ENCODE peak calls at places on chromosomes 6 and 20, in ten cellular contexts. P is AG20443; M is effector CD4-positive, alpha-beta T cell; S is kidney epithelial cell; Y is fibroblast of the aortic adventitia; X is PC-9; B is head of caudate nucleus; N is cardiac septum; W is ovary; A is AG10803. I is an unnamed sample.

GRCh38 chr20:14619411-14619810 is 282.0 kb upstream of the FLRT3 start:
- DNase-seq in P (no peak), M (no peak), S (no peak), Y (no peak), X (no peak), B (no peak), N (no peak), W (no peak), A (no peak), I (no peak)

GRCh38 chr20:51801220-51801991 is 915 bp downstream of the SALL4 start:
- DNase-seq in P (peak), M (no peak), S (no peak), Y (no peak), X (peak), B (no peak), N (no peak), W (no peak), A (no peak), I (no peak)

GRCh38 chr20:41100001-41100480 is 37.3 kb upstream of the PLCG1 start:
- DNase-seq in P (no peak), M (no peak), S (no peak), Y (no peak), X (no peak), B (no peak), N (no peak), W (no peak), A (no peak), I (no peak)

GRCh38 chr6:151689499-151690201 is 117.8 kb upstream of the ESR1 start:
- DNase-seq in P (no peak), M (no peak), S (no peak), Y (peak), X (no peak), B (no peak), N (no peak), W (no peak), A (no peak), I (no peak)

GRCh38 chr20:7355056-7355455 is 585.2 kb downstream of the HAO1 start:
- DNase-seq in P (no peak), M (no peak), S (peak), Y (no peak), X (no peak), B (no peak), N (no peak), W (no peak), A (no peak), I (no peak)

GRCh38 chr20:33817411-33817810 is 6.3 kb downstream of the CHMP4B start:
- DNase-seq in P (no peak), M (no peak), S (no peak), Y (no peak), X (no peak), B (no peak), N (no peak), W (no peak), A (no peak), I (no peak)

GRCh38 chr6:31737315-31738047 is 1.2 kb upstream of the CLIC1 start:
- DNase-seq in P (no peak), M (no peak), S (no peak), Y (no peak), X (no peak), B (no peak), N (no peak), W (no peak), A (no peak), I (peak)

GRCh38 chr6:26250806-26251075 is 114.3 kb upstream of the BTN3A2 start:
- DNase-seq in P (peak), M (peak), S (no peak), Y (peak), X (no peak), B (no peak), N (no peak), W (no peak), A (no peak), I (peak)

GRCh38 chr6:45438849-45439406 is 61.2 kb upstream of the SUPT3H start:
- DNase-seq in P (peak), M (no peak), S (peak), Y (peak), X (no peak), B (no peak), N (no peak), W (no peak), A (peak), I (no peak)

GRCh38 chr20:15523431-15523830 is 1049.8 kb downstream of the KIF16B start:
- DNase-seq in P (no peak), M (no peak), S (no peak), Y (no peak), X (no peak), B (no peak), N (no peak), W (no peak), A (no peak), I (no peak)

GRCh38 chr6:148932731-148933130 is 185.9 kb downstream of the UST start:
- DNase-seq in P (no peak), M (no peak), S (no peak), Y (peak), X (no peak), B (no peak), N (no peak), W (no peak), A (peak), I (no peak)

GRCh38 chr6:147001621-147002020 is 202.6 kb upstream of the STXBP5 start:
- DNase-seq in P (peak), M (no peak), S (no peak), Y (no peak), X (no peak), B (no peak), N (no peak), W (no peak), A (peak), I (no peak)

GRCh38 chr20:9019833-9020232 is 49.1 kb upstream of the PLCB4 start:
- DNase-seq in P (no peak), M (no peak), S (no peak), Y (no peak), X (no peak), B (no peak), N (no peak), W (no peak), A (no peak), I (no peak)

GRCh38 chr6:106556368-106556960 is 72.8 kb downstream of the RTN4IP1 start:
- DNase-seq in P (peak), M (no peak), S (no peak), Y (peak), X (no peak), B (no peak), N (no peak), W (no peak), A (peak), I (peak)

GRCh38 chr6:24408719-24409410 is 6.1 kb downstream of the MRS2 start:
- DNase-seq in P (no peak), M (no peak), S (no peak), Y (no peak), X (no peak), B (no peak), N (no peak), W (no peak), A (no peak), I (no peak)